ENCODE peak calls at places on chromosomes 6 and 20, in four cellular contexts. One of them, this sample, is unnamed.

GRCh38 chr6:96521267-96521624 is 360 bp upstream of the UFL1 start:
- DNase-seq in cardiac muscle cell: no peak
- DNase-seq in suprapubic skin: no peak
- DNase-seq in colonic mucosa: no peak
- DNase-seq in this sample: no peak

GRCh38 chr6:17393335-17394191 is at the start of gene CAP2:
- DNase-seq in cardiac muscle cell: peak; percentile 44
- DNase-seq in colonic mucosa: peak; percentile 59
- DNase-seq in suprapubic skin: peak; percentile 69
- DNase-seq in this sample: peak; percentile 62

GRCh38 chr6:156396068-156396771 is 381.0 kb upstream of the ARID1B start:
- DNase-seq in colonic mucosa: no peak
- DNase-seq in cardiac muscle cell: no peak
- DNase-seq in suprapubic skin: no peak
- DNase-seq in this sample: no peak

GRCh38 chr6:150528648-150529285 is 70.9 kb upstream of the PLEKHG1 start:
- DNase-seq in colonic mucosa: peak; percentile 34
- DNase-seq in suprapubic skin: no peak
- DNase-seq in cardiac muscle cell: peak; percentile 74
- DNase-seq in this sample: peak; percentile 34

GRCh38 chr6:3383525-3383924 is 73.3 kb downstream of the SLC22A23 start:
- DNase-seq in colonic mucosa: peak; percentile 88
- DNase-seq in suprapubic skin: no peak
- DNase-seq in cardiac muscle cell: peak; percentile 44
- DNase-seq in this sample: peak; percentile 74

GRCh38 chr20:6657111-6657510 is 110.4 kb upstream of the BMP2 start:
- DNase-seq in suprapubic skin: no peak
- DNase-seq in colonic mucosa: no peak
- DNase-seq in cardiac muscle cell: no peak
- DNase-seq in this sample: no peak

GRCh38 chr20:63551068-63551467 is 2.9 kb upstream of the FNDC11 start:
- DNase-seq in cardiac muscle cell: peak; percentile 29
- DNase-seq in suprapubic skin: no peak
- DNase-seq in colonic mucosa: no peak
- DNase-seq in this sample: no peak

GRCh38 chr6:121660277-121660676 is 224.8 kb downstream of the GJA1 start:
- DNase-seq in cardiac muscle cell: no peak
- DNase-seq in suprapubic skin: no peak
- DNase-seq in colonic mucosa: no peak
- DNase-seq in this sample: no peak

GRCh38 chr6:75892384-75892783 is 143.3 kb downstream of the MYO6 start:
- DNase-seq in suprapubic skin: no peak
- DNase-seq in colonic mucosa: no peak
- DNase-seq in cardiac muscle cell: no peak
- DNase-seq in this sample: no peak

GRCh38 chr20:20435453-20435852 is 67.5 kb downstream of the INSM1 start:
- DNase-seq in suprapubic skin: no peak
- DNase-seq in colonic mucosa: no peak
- DNase-seq in cardiac muscle cell: no peak
- DNase-seq in this sample: no peak

GRCh38 chr6:89298680-89299450 is 16.2 kb downstream of the GABRR2 start:
- DNase-seq in colonic mucosa: no peak
- DNase-seq in suprapubic skin: no peak
- DNase-seq in cardiac muscle cell: peak; percentile 47
- DNase-seq in this sample: no peak

GRCh38 chr6:52019092-52019491 is 68.3 kb downstream of the PKHD1 start:
- DNase-seq in suprapubic skin: no peak
- DNase-seq in cardiac muscle cell: no peak
- DNase-seq in colonic mucosa: no peak
- DNase-seq in this sample: no peak

GRCh38 chr6:78538002-78538401 is 329.3 kb upstream of the IRAK1BP1 start:
- DNase-seq in cardiac muscle cell: peak; percentile 6
- DNase-seq in suprapubic skin: no peak
- DNase-seq in colonic mucosa: no peak
- DNase-seq in this sample: no peak

GRCh38 chr6:28776269-28777146 is 147.3 kb downstream of the TRIM27 start:
- DNase-seq in cardiac muscle cell: no peak
- DNase-seq in colonic mucosa: no peak
- DNase-seq in suprapubic skin: no peak
- DNase-seq in this sample: no peak

GRCh38 chr20:38308047-38308438 is 4.1 kb downstream of the BPI start:
- DNase-seq in cardiac muscle cell: peak; percentile 40
- DNase-seq in suprapubic skin: no peak
- DNase-seq in colonic mucosa: no peak
- DNase-seq in this sample: no peak

GRCh38 chr6:143149771-143150170 is 89.1 kb downstream of the AIG1 start:
- DNase-seq in colonic mucosa: no peak
- DNase-seq in cardiac muscle cell: peak; percentile 15
- DNase-seq in suprapubic skin: no peak
- DNase-seq in this sample: no peak

GRCh38 chr20:7010584-7010983 is 243.1 kb downstream of the BMP2 start:
- DNase-seq in cardiac muscle cell: peak; percentile 2
- DNase-seq in colonic mucosa: no peak
- DNase-seq in suprapubic skin: no peak
- DNase-seq in this sample: no peak

GRCh38 chr6:155329460-155330132 is 15.3 kb upstream of the TFB1M start:
- DNase-seq in colonic mucosa: no peak
- DNase-seq in cardiac muscle cell: no peak
- DNase-seq in suprapubic skin: no peak
- DNase-seq in this sample: no peak
- H3K4me1 ChIP-seq in colonic mucosa: no peaks in the 10 kb centered on the region
- H3K4me1 ChIP-seq in cardiac muscle cell: no peaks in the 10 kb centered on the region
- H3K4me1 ChIP-seq in suprapubic skin: peaks cover 3% of the 10 kb centered on the region
- H3K4me1 ChIP-seq in this sample: no peaks in the 10 kb centered on the region

DNA sequence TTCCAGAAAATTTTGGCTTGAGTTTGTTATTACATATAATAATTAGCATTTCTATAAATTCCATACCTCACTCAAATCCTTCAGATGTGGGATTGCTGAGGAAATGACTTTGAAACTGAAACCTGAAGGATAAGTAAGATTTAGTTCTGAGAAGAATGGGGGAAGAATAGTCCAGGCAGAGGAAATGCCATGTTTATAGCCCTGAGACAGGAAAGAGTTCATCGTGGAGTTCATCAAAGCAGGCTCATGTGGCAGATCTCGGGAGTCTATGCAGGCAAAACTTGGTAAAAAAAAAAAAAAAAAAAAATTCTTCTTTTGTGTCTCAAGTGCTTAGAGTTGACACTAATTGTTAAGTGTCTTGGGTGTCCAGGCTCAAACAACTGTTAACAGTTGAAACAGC is 53.2 kb upstream of the EIF2S2 start:
- DNase-seq in colonic mucosa: no peak
- DNase-seq in suprapubic skin: no peak
- DNase-seq in cardiac muscle cell: no peak
- DNase-seq in this sample: no peak
- H3K4me1 ChIP-seq in colonic mucosa: no peaks in the 10 kb centered on the region
- H3K4me1 ChIP-seq in suprapubic skin: no peaks in the 10 kb centered on the region
- H3K4me1 ChIP-seq in cardiac muscle cell: peaks cover 6% of the 10 kb centered on the region
- H3K4me1 ChIP-seq in this sample: no peaks in the 10 kb centered on the region

GRCh38 chr6:22512716-22513452 is 56.5 kb upstream of the HDGFL1 start:
- DNase-seq in colonic mucosa: no peak
- DNase-seq in cardiac muscle cell: peak; percentile 79
- DNase-seq in suprapubic skin: no peak
- DNase-seq in this sample: no peak
- H3K4me1 ChIP-seq in colonic mucosa: no peaks in the 10 kb centered on the region
- H3K4me1 ChIP-seq in cardiac muscle cell: peaks cover 6% of the 10 kb centered on the region
- H3K4me1 ChIP-seq in suprapubic skin: no peaks in the 10 kb centered on the region
- H3K4me1 ChIP-seq in this sample: no peaks in the 10 kb centered on the region

GRCh38 chr6:16318538-16318937 is 80.2 kb downstream of the GMPR start:
- DNase-seq in cardiac muscle cell: peak; percentile 43
- DNase-seq in colonic mucosa: no peak
- DNase-seq in suprapubic skin: no peak
- DNase-seq in this sample: no peak
- H3K4me1 ChIP-seq in cardiac muscle cell: peaks cover 22% of the 10 kb centered on the region
- H3K4me1 ChIP-seq in colonic mucosa: peaks cover 4% of the 10 kb centered on the region
- H3K4me1 ChIP-seq in suprapubic skin: peaks cover 52% of the 10 kb centered on the region
- H3K4me1 ChIP-seq in this sample: peaks cover 25% of the 10 kb centered on the region

GRCh38 chr6:105817370-105817769 is 268.8 kb upstream of the PRDM1 start:
- DNase-seq in cardiac muscle cell: no peak
- DNase-seq in colonic mucosa: no peak
- DNase-seq in suprapubic skin: no peak
- DNase-seq in this sample: no peak
- H3K4me1 ChIP-seq in cardiac muscle cell: no peaks in the 10 kb centered on the region
- H3K4me1 ChIP-seq in colonic mucosa: no peaks in the 10 kb centered on the region
- H3K4me1 ChIP-seq in suprapubic skin: peaks cover 16% of the 10 kb centered on the region
- H3K4me1 ChIP-seq in this sample: no peaks in the 10 kb centered on the region

GRCh38 chr6:163948250-163948649 is 533.7 kb downstream of the QKI start:
- DNase-seq in suprapubic skin: no peak
- DNase-seq in colonic mucosa: no peak
- DNase-seq in cardiac muscle cell: no peak
- DNase-seq in this sample: no peak
- H3K4me1 ChIP-seq in suprapubic skin: peaks cover 43% of the 10 kb centered on the region
- H3K4me1 ChIP-seq in colonic mucosa: no peaks in the 10 kb centered on the region
- H3K4me1 ChIP-seq in cardiac muscle cell: no peaks in the 10 kb centered on the region
- H3K4me1 ChIP-seq in this sample: no peaks in the 10 kb centered on the region